ENCODE peak calls at places on chromosome 17, in four cellular contexts. Q is A549, L is transverse colon, X is uterus. J is an unnamed sample.

GRCh38 chr17:79533116-79533515 is 77.7 kb downstream of the RBFOX3 start:
- DNase-seq in Q (no peak), L (no peak), X (no peak), J (no peak)

GRCh38 chr17:35651467-35651866 is 64.3 kb downstream of the AP2B1 start:
- DNase-seq in Q (no peak), L (no peak), X (no peak), J (no peak)

GRCh38 chr17:7929158-7930029 is at the start of gene KCNAB3:
- DNase-seq in Q (peak; percentile 31), L (peak; percentile 42), X (peak; percentile 82), J (peak; percentile 58)

GRCh38 chr17:83055911-83056582 is 23.4 kb upstream of the METRNL start:
- DNase-seq in Q (peak; percentile 41), L (no peak), X (peak; percentile 63), J (no peak)

GRCh38 chr17:9233761-9234160 is 212.5 kb downstream of the NTN1 start:
- DNase-seq in Q (no peak), L (no peak), X (no peak), J (no peak)

GRCh38 chr17:79951361-79952264 is 84.1 kb downstream of the TBC1D16 start:
- DNase-seq in Q (no peak), L (no peak), X (no peak), J (peak; percentile 79)

GRCh38 chr17:62098623-62099231 is 33.6 kb upstream of the MED13 start:
- DNase-seq in Q (no peak), L (no peak), X (no peak), J (no peak)

GRCh38 chr17:31470592-31470991 is 79.1 kb downstream of the RAB11FIP4 start:
- DNase-seq in Q (no peak), L (no peak), X (no peak), J (no peak)

GRCh38 chr17:14923981-14924380 is 341.1 kb downstream of the PMP22 start:
- DNase-seq in Q (no peak), L (no peak), X (no peak), J (no peak)

GRCh38 chr17:51263001-51263400 is 2.7 kb downstream of the UTP18 start:
- DNase-seq in Q (no peak), L (no peak), X (no peak), J (no peak)

GRCh38 chr17:75908201-75908600 is 3.5 kb upstream of the MRPL38 start:
- DNase-seq in Q (no peak), L (peak; percentile 38), X (no peak), J (no peak)

GRCh38 chr17:354651-355556 is 2.3 kb upstream of the RPH3AL start:
- DNase-seq in Q (no peak), L (no peak), X (no peak), J (no peak)

GRCh38 chr17:62628845-62629555 is 1.5 kb downstream of the MRC2 start:
- DNase-seq in Q (no peak), L (no peak), X (peak; percentile 55), J (no peak)

GRCh38 chr17:62051053-62051452 is 14.0 kb downstream of the MED13 start:
- DNase-seq in Q (no peak), L (no peak), X (no peak), J (no peak)

GRCh38 chr17:34566873-34567272 is 12.5 kb upstream of the TMEM132E start:
- DNase-seq in Q (no peak), L (no peak), X (no peak), J (no peak)

GRCh38 chr17:32960815-32961214 is 30.8 kb upstream of the SPACA3 start:
- DNase-seq in Q (no peak), L (no peak), X (no peak), J (no peak)

GRCh38 chr17:81243333-81243664 is 4.2 kb downstream of the NDUFAF8 start:
- DNase-seq in Q (no peak), L (no peak), X (no peak), J (no peak)

GRCh38 chr17:77436058-77436442 is 295.3 kb downstream of the SEC14L1 start:
- DNase-seq in Q (no peak), L (no peak), X (no peak), J (no peak)

GRCh38 chr17:56929362-56929969 is 15.6 kb upstream of the TRIM25 start:
- DNase-seq in Q (no peak), L (no peak), X (no peak), J (no peak)

GRCh38 chr17:75996665-75997590 is 3.7 kb upstream of the CDK3 start:
- DNase-seq in Q (no peak), L (peak; percentile 89), X (no peak), J (no peak)

GRCh38 chr17:57242148-57242547 is 14.2 kb upstream of the MSI2 start:
- DNase-seq in Q (no peak), L (no peak), X (no peak), J (no peak)

GRCh38 chr17:79150799-79151198 is 76.2 kb downstream of the ENGASE start:
- DNase-seq in Q (no peak), L (no peak), X (no peak), J (no peak)

GRCh38 chr17:74190807-74191206 is 12.7 kb upstream of the RPL38 start:
- DNase-seq in Q (no peak), L (no peak), X (no peak), J (peak; percentile 59)

GRCh38 chr17:27497696-27498095 is 41.4 kb downstream of the KSR1 start:
- DNase-seq in Q (no peak), L (no peak), X (no peak), J (no peak)

GRCh38 chr17:6066183-6066948 is 3.8 kb upstream of the WSCD1 start:
- DNase-seq in Q (no peak), L (no peak), X (no peak), J (no peak)

GRCh38 chr17:81427446-81428120 is 32.3 kb downstream of the BAHCC1 start:
- DNase-seq in Q (no peak), L (peak; percentile 67), X (no peak), J (no peak)

GRCh38 chr17:74245145-74245817 is 28.8 kb upstream of the DNAI2 start:
- DNase-seq in Q (no peak), L (no peak), X (no peak), J (no peak)

GRCh38 chr17:75501378-75502071 is 13.8 kb downstream of the CASKIN2 start:
- DNase-seq in Q (no peak), L (no peak), X (no peak), J (peak; percentile 64)

GRCh38 chr17:10121971-10122707 is 76.3 kb downstream of the GAS7 start:
- DNase-seq in Q (no peak), L (no peak), X (peak; percentile 53), J (no peak)

GRCh38 chr17:22512506-22512905 is 820.2 kb downstream of the KCNJ18 start:
- DNase-seq in Q (no peak), L (no peak), X (no peak), J (no peak)
- H3K9me3 ChIP-seq in Q (no peaks in the 10 kb centered on the region), L (no peaks in the 10 kb centered on the region), X (no peaks in the 10 kb centered on the region), J (no peaks in the 10 kb centered on the region)

DNA sequence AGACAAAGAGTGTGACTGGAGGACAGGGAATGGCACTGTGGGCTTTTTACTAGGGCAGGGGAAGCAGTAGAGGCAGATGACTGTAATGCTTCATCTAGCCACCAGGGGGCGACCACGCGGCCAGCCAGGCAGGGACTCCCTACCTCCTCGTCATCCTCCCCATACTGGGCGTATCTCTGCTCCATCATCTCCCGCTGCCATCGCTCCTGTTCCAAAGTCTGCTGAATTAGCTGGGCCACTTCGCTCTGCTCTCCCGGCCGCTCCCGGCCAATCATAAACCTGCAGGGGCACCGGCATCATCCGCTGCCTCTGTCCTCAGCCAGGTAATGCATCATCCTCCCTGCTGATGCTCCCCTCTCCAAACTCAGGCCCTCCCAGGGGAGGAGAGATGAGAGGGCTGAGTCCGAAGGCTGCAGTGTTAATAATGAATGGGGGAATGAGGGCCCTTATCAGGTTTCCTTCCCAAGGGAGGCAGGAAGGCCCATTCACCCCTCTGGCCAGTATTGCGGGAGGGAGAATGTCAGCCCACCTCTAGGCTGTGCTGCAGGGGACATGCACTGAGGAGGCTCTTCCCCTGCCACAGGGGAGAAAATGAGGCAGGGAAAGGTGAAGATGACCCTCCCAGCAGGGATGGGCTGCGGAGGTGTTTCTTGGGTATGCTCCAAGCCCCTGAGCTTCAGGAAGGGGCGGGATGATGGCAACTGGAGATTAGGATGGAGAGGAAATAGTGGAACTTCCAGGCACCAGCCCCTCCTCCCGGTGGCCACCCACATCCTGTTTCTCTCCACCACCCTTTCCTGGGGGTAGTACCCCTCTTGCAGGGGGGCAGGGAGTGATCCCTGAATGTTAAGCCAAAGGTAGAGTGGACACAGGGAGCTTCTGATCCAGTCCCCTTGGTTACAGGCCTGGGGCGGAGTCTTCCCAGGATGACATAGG is 10.3 kb upstream of the SAMD14 start:
- DNase-seq in Q (peak; percentile 89), L (peak; percentile 85), X (peak; percentile 85), J (no peak)
- H3K4me1 ChIP-seq in Q (peaks cover 18% of the 10 kb centered on the region), L (peaks cover 6% of the 10 kb centered on the region), X (peaks cover 4% of the 10 kb centered on the region), J (peaks cover 18% of the 10 kb centered on the region)

GRCh38 chr17:38585805-38586529 is 19.8 kb downstream of the SRCIN1 start:
- DNase-seq in Q (no peak), L (no peak), X (no peak), J (no peak)
- TF ChIP-seq POLR2A in Q (no peak), L (no peak), X (no peak), J (no peak)

GRCh38 chr17:16639438-16639837 is 14.2 kb downstream of the ZNF624 start:
- DNase-seq in Q (no peak), L (no peak), X (no peak), J (no peak)
- H3K9me3 ChIP-seq in Q (peaks cover 64% of the 10 kb centered on the region), L (peaks cover 8% of the 10 kb centered on the region), X (no peaks in the 10 kb centered on the region), J (no peaks in the 10 kb centered on the region)

GRCh38 chr17:21280081-21280518 is 4.4 kb upstream of the MAP2K3 start:
- DNase-seq in Q (peak; percentile 95), L (peak; percentile 92), X (peak; percentile 83), J (peak; percentile 93)

GRCh38 chr17:21284319-21285163 is at the start of gene MAP2K3:
- DNase-seq in Q (peak; percentile 98), L (peak; percentile 100), X (peak; percentile 99), J (peak; percentile 100)

GRCh38 chr17:21282850-21283249 is 1.7 kb upstream of the MAP2K3 start:
- DNase-seq in Q (no peak), L (no peak), X (no peak), J (no peak)

GRCh38 chr17:21283482-21284318 is 811 bp upstream of the MAP2K3 start:
- DNase-seq in Q (no peak), L (peak; percentile 53), X (no peak), J (no peak)

GRCh38 chr17:21282231-21282630 is 2.3 kb upstream of the MAP2K3 start:
- DNase-seq in Q (peak; percentile 93), L (no peak), X (peak; percentile 78), J (peak; percentile 68)
- H3K4me1 ChIP-seq in Q (peaks cover 32% of the 10 kb centered on the region), L (peaks cover 31% of the 10 kb centered on the region), X (peaks cover 12% of the 10 kb centered on the region), J (peaks cover 50% of the 10 kb centered on the region)

DNA sequence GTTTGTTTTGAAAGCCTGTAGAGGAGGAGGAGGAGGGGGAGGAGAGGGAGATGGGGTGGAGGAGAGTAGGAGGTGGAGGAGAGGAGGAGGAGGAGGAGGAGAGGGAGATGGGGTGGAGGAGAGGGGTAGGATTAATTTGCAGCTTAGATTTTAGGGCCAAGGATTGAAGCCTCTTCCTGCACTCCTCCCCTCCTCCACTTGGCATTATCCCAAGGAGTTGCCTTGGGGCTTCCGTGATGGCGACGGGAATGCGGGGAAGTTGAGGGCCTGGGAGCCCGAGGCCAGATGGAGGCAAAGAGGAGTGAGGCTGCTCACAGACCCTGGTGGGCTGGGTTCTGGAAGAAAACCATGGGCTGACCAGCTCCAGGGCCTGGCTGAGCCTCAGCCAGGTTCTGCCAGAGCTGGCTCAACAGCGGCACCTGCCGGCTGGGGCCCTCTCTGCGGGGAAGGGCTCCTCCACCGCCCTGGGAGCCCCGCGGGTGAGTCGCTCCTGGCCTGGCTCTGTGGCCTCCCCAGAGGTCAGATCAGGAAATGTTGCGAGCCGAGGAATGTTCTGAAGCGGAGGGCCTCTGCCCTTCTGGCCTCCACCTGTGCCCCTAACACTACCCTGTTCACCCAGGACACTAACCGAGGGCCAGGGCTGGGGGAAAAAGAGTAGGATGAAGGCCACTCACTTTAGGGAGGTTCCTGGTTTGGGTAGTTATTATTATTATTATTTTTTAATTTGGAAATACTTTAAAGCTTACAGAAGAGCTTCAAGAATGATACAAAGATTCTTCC is 23.9 kb upstream of the FMNL1 start:
- DNase-seq in Q (peak; percentile 80), L (peak; percentile 95), X (peak; percentile 89), J (peak; percentile 95)
- TF ChIP-seq POLR2A in Q (no peak), L (no peak), X (no peak), J (no peak)

J was measured in suprapubic skin.